ENCODE peak calls at places on chromosomes 2 and 18, in six cellular contexts. S is CD8-positive, alpha-beta memory T cell; K is NCI-H1417; Q is neuronal stem cell; N is fibroblast of lung; X is AG09319. I is an unnamed sample.

GRCh38 chr2:44163782-44164181 is 4.9 kb upstream of the PPM1B start:
- DNase-seq in S (no peak), K (no peak), Q (no peak), N (no peak), X (no peak), I (no peak)

GRCh38 chr2:169824373-169825333 is at the start of gene METTL5:
- DNase-seq in S (peak; percentile 78), K (peak; percentile 78), Q (peak; percentile 83), N (peak; percentile 78), X (peak; percentile 39), I (peak; percentile 89)

GRCh38 chr2:207073791-207074678 is 91.7 kb downstream of the KLF7 start:
- DNase-seq in S (peak; percentile 10), K (peak; percentile 8), Q (no peak), N (peak; percentile 26), X (no peak), I (peak; percentile 25)

GRCh38 chr2:171235262-171235881 is 74.7 kb upstream of the TLK1 start:
- DNase-seq in S (no peak), K (no peak), Q (no peak), N (no peak), X (no peak), I (no peak)

GRCh38 chr18:10851824-10852225 is 297.5 kb downstream of the PIEZO2 start:
- DNase-seq in S (no peak), K (peak; percentile 63), Q (peak; percentile 35), N (peak; percentile 89), X (peak; percentile 28), I (peak; percentile 40)

GRCh38 chr18:73316513-73316912 is 448.7 kb upstream of the NETO1 start:
- DNase-seq in S (no peak), K (no peak), Q (no peak), N (no peak), X (no peak), I (no peak)

GRCh38 chr2:44135771-44136170 is 32.9 kb upstream of the PPM1B start:
- DNase-seq in S (no peak), K (no peak), Q (no peak), N (peak; percentile 66), X (peak; percentile 10), I (peak; percentile 47)

GRCh38 chr2:64581018-64581417 is 56.9 kb downstream of the AFTPH start:
- DNase-seq in S (no peak), K (no peak), Q (no peak), N (no peak), X (no peak), I (no peak)